ENCODE peak calls at places on chromosomes 7 and 10, in six cellular contexts. A is IMR-90, B is HepG2, P is SK-N-SH, Z is A549, O is GM12878. F is an unnamed sample.

GRCh38 chr7:117157871-117158209 is 165.0 kb downstream of the WNT2 start:
- DNase-seq in O (no peak), Z (no peak), A (no peak), B (no peak), P (no peak), F (no peak)

GRCh38 chr7:45923290-45923689 is 2.2 kb upstream of the IGFBP3 start:
- DNase-seq in A (peak), O (no peak), P (peak), Z (peak), B (peak), F (peak)

GRCh38 chr10:82176571-82176970 is 301.6 kb downstream of the NRG3 start:
- DNase-seq in B (no peak), Z (no peak), P (no peak), O (no peak), A (no peak), F (no peak)

GRCh38 chr10:69838853-69839252 is 37.1 kb downstream of the COL13A1 start:
- DNase-seq in O (no peak), Z (no peak), B (no peak), P (no peak), A (peak), F (no peak)

GRCh38 chr10:75469018-75469616 is 37.7 kb downstream of the LRMDA start:
- DNase-seq in P (no peak), A (peak), O (no peak), Z (peak), B (peak), F (no peak)

GRCh38 chr7:127888825-127889224 is 142.4 kb downstream of the LRRC4 start:
- DNase-seq in A (no peak), O (no peak), P (no peak), B (no peak), Z (no peak), F (no peak)

GRCh38 chr10:126521354-126521753 is 133.1 kb upstream of the ADAM12 start:
- DNase-seq in P (no peak), B (peak), A (no peak), Z (peak), O (no peak), F (no peak)

GRCh38 chr7:40850017-40850416 is 715.2 kb downstream of the SUGCT start:
- DNase-seq in Z (no peak), B (no peak), O (no peak), P (no peak), A (peak), F (no peak)

GRCh38 chr10:91296471-91296870 is 76.0 kb downstream of the PCGF5 start:
- DNase-seq in A (no peak), B (peak), Z (peak), O (no peak), P (peak), F (no peak)

GRCh38 chr7:107660381-107661080 is at the start of gene SLC26A4:
- DNase-seq in O (no peak), A (no peak), Z (no peak), B (no peak), P (peak), F (no peak)

GRCh38 chr10:95260397-95260881 is 30.4 kb downstream of the PDLIM1 start:
- DNase-seq in O (no peak), P (no peak), Z (peak), A (peak), B (peak), F (peak)

GRCh38 chr7:112481337-112481736 is 546 bp downstream of the LSMEM1 start:
- DNase-seq in B (no peak), A (no peak), P (no peak), Z (no peak), O (no peak), F (no peak)

GRCh38 chr10:14056545-14057332 is 274.0 kb downstream of the FRMD4A start:
- DNase-seq in O (no peak), Z (no peak), P (no peak), B (no peak), A (peak), F (no peak)

GRCh38 chr10:80413152-80413996 is 5.0 kb downstream of the PRXL2A start:
- DNase-seq in A (peak), O (no peak), P (peak), Z (no peak), B (no peak), F (no peak)

GRCh38 chr10:11091517-11092102 is 73.9 kb downstream of the CELF2 start:
- DNase-seq in Z (no peak), B (no peak), P (no peak), O (no peak), A (no peak), F (no peak)

GRCh38 chr10:34647157-34647556 is 167.9 kb downstream of the PARD3 start:
- DNase-seq in A (no peak), P (no peak), O (no peak), B (peak), Z (no peak), F (no peak)

GRCh38 chr10:51699475-51700227 is at the start of gene CSTF2T:
- DNase-seq in P (peak), Z (peak), O (peak), B (peak), A (peak), F (peak)

GRCh38 chr10:12887780-12888179 is 113.7 kb downstream of the CCDC3 start:
- DNase-seq in A (no peak), O (no peak), P (no peak), Z (no peak), B (no peak), F (no peak)

GRCh38 chr7:151179287-151179860 is 7.7 kb downstream of the ASB10 start:
- DNase-seq in O (no peak), Z (no peak), A (no peak), P (peak), B (no peak), F (no peak)

GRCh38 chr10:98055875-98056516 is 25.6 kb upstream of the CRTAC1 start:
- DNase-seq in O (no peak), B (no peak), P (no peak), Z (no peak), A (peak), F (peak)

GRCh38 chr7:16839646-16840045 is 34.8 kb upstream of the AGR2 start:
- DNase-seq in P (no peak), A (peak), B (no peak), O (no peak), Z (no peak), F (no peak)

GRCh38 chr7:117219485-117219884 is 103.4 kb downstream of the WNT2 start:
- DNase-seq in B (no peak), P (no peak), O (no peak), Z (no peak), A (peak), F (no peak)

GRCh38 chr10:60704480-60704879 is 73.8 kb upstream of the CDK1 start:
- DNase-seq in O (no peak), A (no peak), P (no peak), B (peak), Z (peak), F (no peak)

GRCh38 chr7:38929460-38930171 is 20.6 kb upstream of the VPS41 start:
- DNase-seq in Z (peak), A (no peak), B (no peak), O (no peak), P (no peak), F (peak)

GRCh38 chr10:94225589-94225988 is 137.2 kb downstream of the NOC3L start:
- DNase-seq in P (no peak), O (no peak), B (no peak), A (no peak), Z (peak), F (peak)

GRCh38 chr7:2309889-2310331 is 4.3 kb downstream of the SNX8 start:
- DNase-seq in P (no peak), B (peak), A (peak), O (no peak), Z (peak), F (no peak)

GRCh38 chr10:11874568-11875182 is 51.5 kb downstream of the PROSER2 start:
- DNase-seq in A (peak), Z (peak), P (peak), B (peak), O (peak), F (peak)

GRCh38 chr10:32065871-32066270 is 9.6 kb upstream of the KIF5B start:
- DNase-seq in P (no peak), A (peak), Z (peak), B (no peak), O (no peak), F (no peak)

GRCh38 chr10:65033957-65034356 is 1512.8 kb downstream of the REEP3 start:
- DNase-seq in Z (no peak), A (no peak), B (no peak), P (no peak), O (no peak), F (no peak)

GRCh38 chr10:30986027-30986672 is 45.5 kb downstream of the ZNF438 start:
- DNase-seq in P (no peak), A (peak), B (no peak), Z (no peak), O (no peak), F (no peak)

GRCh38 chr7:137996386-137996851 is 5.5 kb downstream of the CREB3L2 start:
- DNase-seq in B (no peak), A (peak), P (peak), Z (no peak), O (no peak), F (peak)

GRCh38 chr7:2609001-2609411 is 22.8 kb upstream of the TTYH3 start:
- DNase-seq in Z (peak), B (peak), P (peak), O (no peak), A (peak), F (peak)

DNA sequence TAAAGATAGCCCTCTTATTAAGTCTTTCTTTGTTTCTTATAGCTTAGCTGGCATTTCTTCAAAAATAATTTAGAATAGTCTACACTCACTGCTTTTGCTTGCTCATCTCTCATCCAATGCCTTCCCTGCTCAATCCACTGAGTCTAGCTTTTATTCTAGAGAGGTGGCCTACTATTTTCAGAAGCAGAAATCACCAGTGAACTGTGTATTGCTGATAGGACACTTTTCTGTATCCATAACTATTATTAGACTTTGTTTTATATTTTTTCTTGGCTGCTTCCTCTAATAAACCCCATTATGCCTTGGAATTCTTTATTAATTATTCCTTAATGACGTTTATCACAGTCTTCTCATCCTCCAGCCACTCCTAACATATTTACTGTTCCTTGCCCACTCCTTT is 206.8 kb downstream of the SEMA3A start:
- DNase-seq in P (no peak), Z (no peak), O (no peak), A (no peak), B (no peak), F (no peak)
- TF ChIP-seq SMC3 in P (no peak), Z (no peak), O (no peak), A (no peak), B (no peak), F (no peak)

GRCh38 chr7:55077581-55078410 is 59.0 kb downstream of the EGFR start:
- DNase-seq in O (no peak), Z (no peak), B (peak), A (no peak), P (no peak), F (no peak)

GRCh38 chr7:55081854-55082603 is 63.2 kb downstream of the EGFR start:
- DNase-seq in B (no peak), Z (no peak), A (peak), O (no peak), P (no peak), F (no peak)

GRCh38 chr7:55081067-55081853 is 62.4 kb downstream of the EGFR start:
- DNase-seq in B (no peak), P (peak), A (no peak), Z (no peak), O (no peak), F (no peak)

GRCh38 chr7:55078465-55079372 is 59.9 kb downstream of the EGFR start:
- DNase-seq in P (no peak), O (no peak), A (no peak), Z (peak), B (peak), F (peak)

GRCh38 chr7:55080000-55080629 is 61.3 kb downstream of the EGFR start:
- DNase-seq in Z (no peak), B (no peak), A (no peak), O (no peak), P (no peak), F (no peak)
- TF ChIP-seq SMC3 in Z (no peak), B (no peak), A (no peak), O (no peak), P (no peak), F (no peak)

DNA sequence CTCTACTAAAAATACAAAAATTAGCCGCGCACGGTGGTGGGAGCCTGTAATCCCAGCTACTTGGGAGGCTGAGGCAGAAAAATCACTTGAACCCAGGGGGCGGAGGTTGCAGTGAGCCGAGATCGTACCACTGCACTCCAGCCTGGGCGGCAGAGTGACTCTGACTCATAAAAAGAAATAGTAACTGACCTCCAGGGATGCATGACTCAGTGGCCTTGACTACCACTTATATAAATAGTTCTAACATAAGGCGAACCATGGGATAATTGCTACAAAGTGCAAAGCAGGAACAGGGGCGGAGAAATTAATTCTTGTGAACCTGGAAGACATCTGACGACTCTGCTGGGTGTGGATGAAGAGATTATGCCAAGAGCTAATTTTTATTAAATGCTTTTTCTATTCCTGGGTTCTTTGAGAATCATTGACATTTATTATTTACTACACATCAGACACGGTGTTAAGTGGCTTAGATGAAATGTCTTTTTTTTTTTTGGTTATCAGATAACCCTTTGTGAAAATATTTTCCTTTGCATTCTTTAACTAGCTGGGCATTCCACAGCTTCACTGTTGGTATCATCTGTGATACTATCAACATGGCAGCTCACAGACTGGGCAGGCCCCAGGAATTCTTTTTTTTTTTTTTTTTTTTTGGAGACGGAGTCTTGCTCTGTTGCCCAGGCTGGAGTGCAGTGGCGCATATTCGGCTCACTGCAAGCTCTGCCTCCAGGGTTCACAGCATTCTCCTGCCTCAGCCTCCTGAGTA is 28.2 kb downstream of the ANKRD16 start:
- DNase-seq in Z (peak), A (peak), B (peak), P (no peak), O (no peak), F (no peak)
- TF ChIP-seq SMC3 in Z (no peak), A (no peak), B (no peak), P (no peak), O (no peak), F (no peak)

DNA sequence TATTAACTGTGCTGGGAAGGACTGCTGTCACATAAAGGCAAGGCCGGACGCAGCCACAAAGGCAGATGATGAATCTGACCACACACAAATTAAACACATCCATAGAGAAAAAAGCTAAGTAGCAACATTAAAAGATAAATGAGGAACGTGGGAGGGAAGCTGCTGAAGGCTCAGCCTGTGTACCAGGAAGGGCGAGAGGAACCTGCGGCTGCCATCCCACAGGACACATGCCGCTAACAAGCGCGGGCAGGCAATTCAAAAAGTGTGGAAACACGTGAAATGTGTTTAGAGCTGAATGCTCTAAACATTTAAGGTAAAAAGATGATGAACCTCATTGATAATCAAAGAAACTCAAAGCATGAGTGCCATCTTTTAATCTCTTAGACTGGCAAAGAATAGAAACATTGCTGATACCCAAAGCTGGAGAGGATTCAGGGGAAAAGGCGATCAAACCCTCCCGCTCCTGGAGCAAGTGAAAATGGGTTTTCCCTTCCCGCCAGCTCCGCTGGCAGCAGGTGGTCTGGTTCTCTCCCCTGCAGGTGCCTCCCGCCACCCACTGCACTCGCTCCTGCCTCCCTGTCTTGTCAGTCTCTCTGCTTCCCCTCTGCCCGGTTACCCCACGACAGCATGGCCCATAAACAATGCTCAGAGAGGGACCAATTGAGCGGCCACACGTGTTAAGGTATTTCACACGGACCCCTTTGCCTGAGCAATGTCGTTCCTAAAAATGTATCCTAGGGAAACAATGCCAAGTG is 4.2 kb downstream of the STK32C start:
- DNase-seq in A (no peak), Z (no peak), B (no peak), O (no peak), P (no peak), F (no peak)
- TF ChIP-seq SMC3 in A (no peak), Z (no peak), B (no peak), O (no peak), P (no peak), F (no peak)

GRCh38 chr10:266974-267425 is 131.7 kb downstream of the ZMYND11 start:
- DNase-seq in O (peak), Z (peak), B (no peak), A (peak), P (peak), F (no peak)
- TF ChIP-seq SMC3 in O (no peak), Z (no peak), B (no peak), A (no peak), P (no peak), F (no peak)

DNA sequence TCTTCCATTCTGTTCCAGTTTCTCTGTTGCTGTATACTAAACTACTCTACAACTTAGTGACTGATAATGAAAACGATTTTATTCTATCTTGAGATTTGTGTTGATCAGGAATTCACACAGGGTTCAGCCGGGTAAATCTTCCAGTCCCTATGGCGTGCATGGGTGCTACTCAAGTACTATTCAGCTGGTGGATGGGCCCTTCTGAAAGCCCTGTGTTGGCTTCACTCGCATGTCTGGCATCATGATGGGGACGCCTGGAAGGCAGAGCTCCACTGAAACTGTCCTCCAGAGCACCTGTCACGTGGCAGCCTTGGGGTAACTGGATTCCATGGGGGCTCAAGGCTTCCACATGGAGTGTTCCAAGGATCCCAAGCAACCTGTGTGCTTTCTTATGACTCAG is 86.0 kb upstream of the ZMIZ1 start:
- DNase-seq in Z (no peak), P (no peak), A (no peak), O (no peak), B (no peak), F (no peak)
- TF ChIP-seq SMC3 in Z (no peak), P (no peak), A (no peak), O (no peak), B (no peak), F (no peak)

GRCh38 chr7:29146082-29146706 is at the start of gene CPVL:
- DNase-seq in Z (no peak), B (peak), P (peak), A (no peak), O (no peak), F (no peak)

GRCh38 chr7:29146888-29147609 is 712 bp upstream of the CPVL start:
- DNase-seq in A (no peak), P (no peak), B (peak), Z (no peak), O (no peak), F (peak)

GRCh38 chr7:29147821-29148220 is 1.5 kb upstream of the CPVL start:
- DNase-seq in B (no peak), P (no peak), Z (no peak), A (no peak), O (no peak), F (no peak)

GRCh38 chr7:29143698-29144203 is 2.6 kb downstream of the CPVL start:
- DNase-seq in P (no peak), O (no peak), Z (no peak), A (no peak), B (peak), F (no peak)

DNA sequence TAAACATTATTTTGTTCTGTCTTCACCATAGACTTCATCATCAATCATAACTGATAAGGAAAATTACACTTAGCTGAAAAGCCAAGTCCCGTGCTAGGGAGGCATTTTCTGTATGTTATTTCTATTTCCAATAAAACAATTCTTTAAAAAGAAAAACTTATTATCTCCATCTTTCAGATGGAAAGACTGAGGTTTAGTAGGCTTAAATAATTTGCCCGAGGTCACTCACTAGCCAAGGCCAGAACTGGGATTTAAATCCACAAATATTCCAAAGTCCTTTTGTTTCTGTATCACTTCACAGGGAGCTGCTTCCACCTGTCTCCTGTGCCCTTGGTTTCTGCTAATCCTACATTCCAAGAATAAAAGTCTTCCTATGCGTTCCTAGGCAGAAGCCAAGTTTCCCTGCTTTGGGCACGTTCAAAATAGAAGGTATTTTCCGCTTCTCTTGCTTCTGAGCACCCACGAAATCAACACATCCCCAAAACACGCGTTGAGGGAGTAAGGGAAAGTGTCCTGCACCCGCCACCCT is 720 bp downstream of the CPVL start:
- DNase-seq in P (no peak), O (no peak), B (no peak), Z (no peak), A (no peak), F (no peak)
- TF ChIP-seq SMC3 in P (no peak), O (no peak), B (no peak), Z (no peak), A (no peak), F (no peak)

DNA sequence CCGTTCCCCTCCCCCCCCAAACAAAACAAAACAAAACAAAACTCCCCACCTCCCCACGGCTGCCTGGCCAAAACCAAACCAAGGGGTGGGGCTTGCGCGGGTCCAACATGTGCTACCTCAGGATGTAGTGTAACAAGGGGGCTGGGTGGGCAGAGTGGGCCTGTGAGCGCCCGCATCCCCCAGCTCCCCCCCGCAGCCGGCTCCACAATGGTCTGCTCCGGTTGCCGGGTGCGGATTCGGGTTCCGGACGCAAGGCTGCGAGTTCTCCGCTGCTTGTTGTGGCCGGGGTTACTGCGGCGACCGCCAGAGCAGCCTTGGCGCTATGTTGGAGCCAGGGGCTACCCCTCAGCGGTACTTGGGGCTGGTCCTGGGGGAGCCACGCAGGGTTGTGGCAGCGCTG is 4.9 kb downstream of the C10orf143 start:
- DNase-seq in A (no peak), Z (no peak), P (no peak), B (no peak), O (no peak), F (no peak)
- TF ChIP-seq SMC3 in A (no peak), Z (no peak), P (no peak), B (no peak), O (no peak), F (no peak)